ENCODE peak calls at places on chromosomes 5 and 9, in five cellular contexts. X, M, A, Z and D are unnamed samples.

GRCh38 chr5:77993141-77993540 is 217.0 kb upstream of the TBCA start:
- DNase-seq in X (no peak), M (no peak), A (no peak), Z (no peak), D (no peak)

GRCh38 chr5:38393636-38394035 is 135.3 kb downstream of the EGFLAM start:
- DNase-seq in X (no peak), M (no peak), A (no peak), Z (no peak), D (no peak)

GRCh38 chr5:74895906-74896305 is 29.7 kb upstream of the FAM169A start:
- DNase-seq in X (no peak), M (no peak), A (peak; percentile 84), Z (no peak), D (no peak)

GRCh38 chr5:158869092-158869491 is 230.6 kb downstream of the EBF1 start:
- DNase-seq in X (no peak), M (peak; percentile 66), A (no peak), Z (peak; percentile 39), D (no peak)

GRCh38 chr5:107424461-107424860 is 246.3 kb downstream of the EFNA5 start:
- DNase-seq in X (no peak), M (no peak), A (peak; percentile 15), Z (no peak), D (peak; percentile 22)

GRCh38 chr5:114249838-114250237 is 112.0 kb upstream of the KCNN2 start:
- DNase-seq in X (no peak), M (no peak), A (no peak), Z (no peak), D (peak; percentile 79)

GRCh38 chr5:144121577-144121976 is 48.9 kb downstream of the YIPF5 start:
- DNase-seq in X (no peak), M (no peak), A (no peak), Z (no peak), D (no peak)

GRCh38 chr9:119963798-119964372 is 594.6 kb upstream of the BRINP1 start:
- DNase-seq in X (peak; percentile 74), M (peak; percentile 78), A (peak; percentile 73), Z (peak; percentile 95), D (peak; percentile 89)

GRCh38 chr9:131758972-131759647 is 19.2 kb upstream of the RAPGEF1 start:
- DNase-seq in X (no peak), M (no peak), A (no peak), Z (no peak), D (peak; percentile 24)

GRCh38 chr5:23466401-23466886 is 41.0 kb upstream of the PRDM9 start:
- DNase-seq in X (no peak), M (no peak), A (peak; percentile 87), Z (no peak), D (peak; percentile 62)
- H2BK12ac ChIP-seq in X (no peak overlapping the region), M (no peak overlapping the region), A (no peak overlapping the region), Z (no peak overlapping the region), D (no peak overlapping the region)

GRCh38 chr5:54469655-54470054 is 14.2 kb downstream of the HSPB3 start:
- DNase-seq in X (no peak), M (no peak), A (no peak), Z (no peak), D (peak; percentile 41)
- H3K14ac ChIP-seq in X (no peak overlapping the region), M (no peak overlapping the region), A (no peak overlapping the region), Z (no peak overlapping the region), D (no peak overlapping the region)

GRCh38 chr5:7321724-7322123 is 74.2 kb upstream of the ADCY2 start:
- DNase-seq in X (no peak), M (no peak), A (peak; percentile 89), Z (no peak), D (peak; percentile 81)

GRCh38 chr5:7317751-7318150 is 78.2 kb upstream of the ADCY2 start:
- DNase-seq in X (no peak), M (no peak), A (no peak), Z (no peak), D (no peak)

GRCh38 chr5:7324919-7325318 is 71.0 kb upstream of the ADCY2 start:
- DNase-seq in X (no peak), M (no peak), A (no peak), Z (no peak), D (no peak)

GRCh38 chr5:7325975-7326911 is 69.7 kb upstream of the ADCY2 start:
- DNase-seq in X (no peak), M (no peak), A (no peak), Z (no peak), D (no peak)

DNA sequence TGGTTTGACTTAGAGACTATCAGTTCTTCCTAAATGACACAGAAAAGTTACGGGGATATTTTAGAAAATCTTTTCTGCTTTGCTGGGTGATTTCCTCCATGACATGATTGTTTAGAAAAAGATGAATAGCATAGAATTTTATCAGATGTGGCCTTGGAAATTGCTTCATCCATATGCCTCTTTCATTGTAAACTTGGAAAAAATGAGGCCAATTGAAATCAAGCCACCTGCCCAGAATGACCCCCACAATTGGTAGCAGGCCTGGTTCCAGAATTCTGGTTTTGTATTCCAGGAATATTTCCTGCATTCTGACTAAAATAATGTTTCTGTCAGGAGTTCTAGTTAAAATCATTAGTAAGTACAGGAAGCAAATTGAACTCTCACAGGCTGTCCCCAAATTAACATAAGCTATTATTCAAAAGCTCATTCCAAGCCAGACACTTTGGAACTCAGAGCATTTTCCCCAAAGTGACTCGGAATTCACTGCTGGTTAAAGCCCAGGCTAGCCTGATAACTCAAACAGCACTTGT is 75.2 kb upstream of the ADCY2 start:
- DNase-seq in X (no peak), M (no peak), A (no peak), Z (no peak), D (no peak)
- H2BK12ac ChIP-seq in X (no peak overlapping the region), M (no peak overlapping the region), A (no peak overlapping the region), Z (no peak overlapping the region), D (no peak overlapping the region)

DNA sequence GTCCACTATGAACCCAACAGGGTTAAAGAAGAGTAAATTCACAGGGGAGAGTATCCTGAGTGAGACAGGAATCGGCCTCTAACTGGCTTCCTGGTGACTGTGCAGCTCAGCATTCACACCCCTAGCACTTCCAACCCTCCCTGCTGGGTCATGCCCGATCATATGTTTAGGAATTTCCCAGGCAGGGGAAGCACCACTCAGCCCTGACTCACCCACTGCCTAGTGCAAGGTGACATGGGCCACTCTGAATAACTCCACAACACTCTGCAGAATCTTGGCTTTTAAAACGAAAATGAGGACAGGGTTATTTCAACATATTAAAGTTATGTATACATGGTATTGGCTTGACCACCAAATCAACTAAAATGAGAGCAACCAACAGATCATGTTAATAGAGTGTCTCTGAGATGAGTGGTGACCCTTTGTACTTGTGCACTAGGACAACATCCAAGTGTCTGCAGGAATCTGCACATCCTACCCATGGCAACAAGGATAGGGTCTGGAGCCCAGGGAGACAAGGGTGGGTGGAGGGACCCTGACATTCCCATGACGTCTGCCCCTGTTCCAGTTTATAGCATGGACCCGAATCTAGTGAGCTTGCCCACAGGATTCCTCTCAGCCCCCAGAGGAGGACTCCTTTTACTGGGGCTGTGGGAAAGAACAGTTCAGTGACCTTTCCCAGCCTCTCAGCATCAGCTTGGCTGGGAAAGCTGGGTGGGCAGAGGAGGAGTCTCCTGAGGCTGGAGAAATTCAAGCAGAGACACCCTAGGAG is 485.8 kb downstream of the SEMA5A start:
- DNase-seq in X (no peak), M (no peak), A (peak; percentile 79), Z (no peak), D (peak; percentile 98)
- H3K14ac ChIP-seq in X (no peak overlapping the region), M (no peak overlapping the region), A (no peak overlapping the region), Z (no peak overlapping the region), D (no peak overlapping the region)

DNA sequence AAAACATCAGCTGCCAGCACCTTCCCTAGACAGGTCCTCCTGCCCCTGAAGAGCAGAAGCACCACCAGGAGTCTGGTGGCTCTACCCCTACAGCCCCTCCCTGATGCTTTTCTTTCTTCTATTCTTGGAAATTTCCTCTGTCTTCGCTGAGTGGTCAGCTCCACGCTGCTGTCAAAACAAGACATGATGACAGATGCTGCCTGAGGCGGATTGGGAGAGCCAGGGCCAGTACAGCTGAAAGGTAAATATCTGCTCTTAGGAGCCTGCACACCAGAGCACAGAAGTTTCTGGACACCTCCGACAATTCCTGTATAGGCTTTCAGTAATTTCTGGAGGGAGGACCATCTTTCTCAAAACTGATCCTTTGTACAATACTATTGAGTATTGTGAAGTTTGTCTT is 4.7 kb upstream of the OR1Q1 start:
- DNase-seq in X (no peak), M (no peak), A (peak; percentile 31), Z (no peak), D (no peak)
- H2BK12ac ChIP-seq in X (no peak overlapping the region), M (no peak overlapping the region), A (no peak overlapping the region), Z (no peak overlapping the region), D (no peak overlapping the region)